ENCODE peak calls at places on chromosomes 16 and 17, in five cellular contexts. Y, O, T, B and S are unnamed samples.

GRCh38 chr17:1460233-1460632 is 4.2 kb upstream of the CRK start:
- DNase-seq in Y (peak; percentile 37), O (peak; percentile 73), T (no peak), B (no peak), S (no peak)

GRCh38 chr16:23952128-23953041 is 116.6 kb downstream of the PRKCB start:
- DNase-seq in Y (peak; percentile 31), O (peak; percentile 74), T (peak; percentile 30), B (peak; percentile 63), S (no peak)

GRCh38 chr16:23862556-23862955 is 26.8 kb downstream of the PRKCB start:
- DNase-seq in Y (no peak), O (no peak), T (no peak), B (no peak), S (no peak)

GRCh38 chr17:15447928-15448579 is 19.4 kb downstream of the CDRT4 start:
- DNase-seq in Y (no peak), O (no peak), T (no peak), B (no peak), S (no peak)

GRCh38 chr17:64413505-64413904 is 22.8 kb upstream of the PECAM1 start:
- DNase-seq in Y (no peak), O (no peak), T (no peak), B (no peak), S (no peak)

GRCh38 chr17:34386343-34386924 is 23.4 kb upstream of the CCL1 start:
- DNase-seq in Y (no peak), O (no peak), T (no peak), B (no peak), S (no peak)

GRCh38 chr16:8714143-8714542 is 39.7 kb downstream of the ABAT start:
- DNase-seq in Y (no peak), O (no peak), T (no peak), B (no peak), S (no peak)

GRCh38 chr16:557463-558297 is 2.5 kb upstream of the PRR35 start:
- DNase-seq in Y (no peak), O (no peak), T (no peak), B (no peak), S (no peak)

GRCh38 chr16:78177218-78177617 is 77.8 kb downstream of the WWOX start:
- DNase-seq in Y (no peak), O (no peak), T (no peak), B (no peak), S (no peak)

GRCh38 chr17:81418710-81419332 is 23.6 kb downstream of the BAHCC1 start:
- DNase-seq in Y (peak; percentile 14), O (no peak), T (no peak), B (no peak), S (no peak)

GRCh38 chr17:59786536-59787319 is 79.3 kb downstream of the VMP1 start:
- DNase-seq in Y (peak; percentile 100), O (peak; percentile 93), T (peak; percentile 66), B (peak; percentile 100), S (peak; percentile 83)

GRCh38 chr17:2122641-2123302 is 67.9 kb downstream of the HIC1 start:
- DNase-seq in Y (no peak), O (peak; percentile 42), T (no peak), B (peak; percentile 23), S (peak; percentile 55)

GRCh38 chr17:6910987-6911603 is 79.6 kb upstream of the TEKT1 start:
- DNase-seq in Y (peak; percentile 44), O (peak; percentile 69), T (no peak), B (peak; percentile 44), S (peak; percentile 43)

GRCh38 chr16:35319536-35320192 is 1860.3 kb downstream of the TP53TG3F start:
- DNase-seq in Y (no peak), O (no peak), T (no peak), B (no peak), S (no peak)

GRCh38 chr16:15650698-15651161 is 685 bp downstream of the NDE1 start:
- DNase-seq in Y (peak; percentile 21), O (peak; percentile 23), T (peak; percentile 32), B (no peak), S (peak; percentile 28)

GRCh38 chr16:10897134-10897533 is 20.1 kb downstream of the CIITA start:
- DNase-seq in Y (no peak), O (no peak), T (no peak), B (no peak), S (no peak)

GRCh38 chr16:67833035-67833417 is 9.1 kb upstream of the THAP11 start:
- DNase-seq in Y (peak; percentile 84), O (no peak), T (no peak), B (no peak), S (no peak)